ENCODE peak calls at places on chromosomes 4 and X, in seven cellular contexts. V is T47D, G is islet precursor cell, L is aorta, A is ELF-1, Y is amniotic stem cell, W is endodermal cell. O is an unnamed sample.

GRCh38 chr4:168486961-168487820 is 6.9 kb upstream of the DDX60L start:
- DNase-seq in Y (peak; percentile 9), V (no peak), G (peak; percentile 70), W (no peak), A (no peak), L (no peak), O (no peak)

GRCh38 chr4:112807999-112808398 is 171.1 kb downstream of the LARP7 start:
- DNase-seq in L (no peak), A (no peak), Y (no peak), V (no peak), G (no peak), W (no peak), O (no peak)

GRCh38 chrX:31199770-31200114 is 127.9 kb upstream of the FTHL17 start:
- DNase-seq in L (no peak), G (no peak), V (no peak), Y (no peak), W (no peak), A (peak; percentile 23), O (no peak)

GRCh38 chr4:2092653-2093000 is 33.5 kb downstream of the NAT8L start:
- DNase-seq in G (peak; percentile 49), L (no peak), A (no peak), Y (no peak), V (no peak), W (no peak), O (no peak)

GRCh38 chrX:19869195-19869594 is 18.2 kb downstream of the SH3KBP1 start:
- DNase-seq in W (no peak), Y (no peak), V (no peak), A (no peak), G (no peak), L (no peak), O (no peak)

GRCh38 chrX:40468033-40468979 is 112.5 kb upstream of the ATP6AP2 start:
- DNase-seq in V (peak; percentile 32), W (peak; percentile 81), Y (no peak), G (peak; percentile 91), A (peak; percentile 89), L (peak; percentile 61), O (peak; percentile 30)

GRCh38 chrX:84339507-84340364 is 151.7 kb upstream of the RPS6KA6 start:
- DNase-seq in L (no peak), A (no peak), G (no peak), Y (no peak), W (no peak), V (peak; percentile 0), O (no peak)

GRCh38 chrX:48465336-48465933 is 4.6 kb downstream of the SLC38A5 start:
- DNase-seq in W (no peak), A (no peak), V (no peak), L (no peak), G (peak; percentile 55), Y (peak; percentile 51), O (no peak)

GRCh38 chrX:48598645-48599044 is 1.4 kb downstream of the WDR13 start:
- DNase-seq in W (no peak), L (no peak), G (no peak), V (no peak), A (no peak), Y (no peak), O (no peak)

GRCh38 chr4:132572210-132572609 is 576.9 kb upstream of the PCDH10 start:
- DNase-seq in W (no peak), G (peak; percentile 87), Y (peak; percentile 25), A (peak; percentile 78), L (no peak), V (no peak), O (no peak)

GRCh38 chrX:75596178-75596577 is 73.3 kb upstream of the ZDHHC15 start:
- DNase-seq in V (peak; percentile 4), W (no peak), G (no peak), A (no peak), L (no peak), Y (no peak), O (no peak)

GRCh38 chrX:108537005-108537404 is 97.4 kb downstream of the COL4A5 start:
- DNase-seq in L (no peak), Y (peak; percentile 0), W (peak; percentile 69), V (no peak), A (peak; percentile 22), G (no peak), O (no peak)

GRCh38 chrX:23844502-23845138 is 61.6 kb downstream of the SAT1 start:
- DNase-seq in G (peak; percentile 74), Y (no peak), L (no peak), A (peak; percentile 83), V (no peak), W (no peak), O (no peak)

GRCh38 chrX:53831662-53832635 is 145.4 kb upstream of the HUWE1 start:
- DNase-seq in A (peak; percentile 77), W (peak; percentile 78), Y (no peak), V (peak; percentile 38), G (peak; percentile 72), L (no peak), O (peak; percentile 46)

GRCh38 chrX:41481264-41482109 is 34.3 kb downstream of the NYX start:
- DNase-seq in G (peak; percentile 69), A (peak; percentile 90), Y (no peak), W (peak; percentile 87), V (no peak), L (no peak), O (no peak)

GRCh38 chrX:150587585-150588503 is 19.4 kb downstream of the MTM1 start:
- DNase-seq in Y (no peak), V (no peak), W (peak; percentile 67), G (no peak), L (no peak), A (no peak), O (peak; percentile 51)

GRCh38 chr4:166318810-166319525 is 445.9 kb downstream of the TLL1 start:
- DNase-seq in L (no peak), Y (peak; percentile 39), A (no peak), W (no peak), G (no peak), V (no peak), O (no peak)

GRCh38 chr4:3396611-3397010 is 45.2 kb upstream of the HGFAC start:
- DNase-seq in L (no peak), V (no peak), A (no peak), G (no peak), W (no peak), Y (no peak), O (no peak)

GRCh38 chr4:7697326-7697725 is 242.3 kb downstream of the AFAP1 start:
- DNase-seq in G (no peak), V (no peak), L (no peak), W (no peak), A (no peak), Y (no peak), O (no peak)

GRCh38 chrX:47573334-47574095 is 8.7 kb upstream of the TIMP1 start:
- DNase-seq in Y (no peak), W (peak; percentile 92), G (peak; percentile 93), A (peak; percentile 96), L (peak; percentile 56), V (no peak), O (no peak)

GRCh38 chrX:37347420-37347819 is 1.7 kb upstream of the PRRG1 start:
- DNase-seq in L (no peak), V (no peak), A (peak; percentile 20), W (no peak), Y (no peak), G (peak; percentile 55), O (no peak)